ENCODE peak calls at places on chromosomes 3 and 15, in five cellular contexts. S, O, N, X and A are unnamed samples.

GRCh38 chr15:101608182-101608581 is 44.0 kb downstream of the TM2D3 start:
- DNase-seq in S (no peak), O (no peak), N (no peak), X (no peak), A (no peak)

GRCh38 chr15:96553451-96553850 is 223.0 kb downstream of the NR2F2 start:
- DNase-seq in S (no peak), O (no peak), N (no peak), X (no peak), A (no peak)

GRCh38 chr3:65439641-65440040 is 599.1 kb downstream of the MAGI1 start:
- DNase-seq in S (peak; percentile 46), O (peak; percentile 56), N (peak; percentile 7), X (peak; percentile 16), A (peak; percentile 17)

GRCh38 chr15:73915085-73915484 is 11.2 kb upstream of the LOXL1 start:
- DNase-seq in S (no peak), O (no peak), N (no peak), X (no peak), A (no peak)

GRCh38 chr3:195838714-195839113 is 27.0 kb upstream of the MUC4 start:
- DNase-seq in S (no peak), O (no peak), N (no peak), X (no peak), A (peak; percentile 68)

GRCh38 chr3:186192823-186193222 is 83.9 kb upstream of the ETV5 start:
- DNase-seq in S (no peak), O (no peak), N (no peak), X (no peak), A (no peak)

GRCh38 chr3:26353052-26353451 is 269.5 kb upstream of the LRRC3B start:
- DNase-seq in S (no peak), O (no peak), N (no peak), X (no peak), A (no peak)

GRCh38 chr3:141262306-141262705 is 30.7 kb downstream of the PXYLP1 start:
- DNase-seq in S (no peak), O (no peak), N (no peak), X (no peak), A (no peak)

GRCh38 chr3:188914556-188914955 is 257.2 kb upstream of the TPRG1 start:
- DNase-seq in S (no peak), O (no peak), N (no peak), X (no peak), A (no peak)

GRCh38 chr3:42815826-42816225 is 6.6 kb downstream of the ACKR2 start:
- DNase-seq in S (no peak), O (no peak), N (no peak), X (no peak), A (no peak)

GRCh38 chr15:62165029-62165792 is at the start of gene C2CD4B:
- DNase-seq in S (no peak), O (no peak), N (peak; percentile 17), X (peak; percentile 41), A (no peak)

GRCh38 chr15:64836023-64836536 is 5.6 kb upstream of the PLEKHO2 start:
- DNase-seq in S (no peak), O (no peak), N (no peak), X (no peak), A (no peak)

DNA sequence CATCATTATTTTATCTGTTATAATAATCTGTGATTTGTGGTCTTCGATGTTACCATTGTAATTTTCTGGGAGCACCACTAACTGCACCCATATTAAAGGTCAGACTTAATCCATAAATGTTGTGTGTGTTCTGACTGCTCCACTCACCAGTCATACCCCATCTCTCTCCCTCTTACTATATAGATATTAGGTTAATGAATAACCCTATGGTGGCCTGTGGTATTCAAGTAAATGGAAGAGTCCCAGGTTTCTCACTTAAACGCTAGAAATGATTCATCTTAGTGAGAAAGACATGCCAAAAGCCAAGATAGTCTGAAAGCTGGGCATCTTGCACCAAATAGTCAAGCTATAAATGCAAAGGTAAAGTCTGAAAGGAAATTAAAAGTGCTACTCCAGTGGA is 1358.5 kb downstream of the ROBO2 start:
- DNase-seq in S (no peak), O (no peak), N (no peak), X (no peak), A (no peak)
- TF ChIP-seq CTCF in S (no peak), O (no peak), N (no peak), X (no peak), A (no peak)

GRCh38 chr15:86221119-86221518 is 141.4 kb downstream of the AGBL1 start:
- DNase-seq in S (no peak), O (no peak), N (no peak), X (no peak), A (no peak)
- TF ChIP-seq CTCF in S (no peak), O (no peak), N (no peak), X (no peak), A (no peak)

DNA sequence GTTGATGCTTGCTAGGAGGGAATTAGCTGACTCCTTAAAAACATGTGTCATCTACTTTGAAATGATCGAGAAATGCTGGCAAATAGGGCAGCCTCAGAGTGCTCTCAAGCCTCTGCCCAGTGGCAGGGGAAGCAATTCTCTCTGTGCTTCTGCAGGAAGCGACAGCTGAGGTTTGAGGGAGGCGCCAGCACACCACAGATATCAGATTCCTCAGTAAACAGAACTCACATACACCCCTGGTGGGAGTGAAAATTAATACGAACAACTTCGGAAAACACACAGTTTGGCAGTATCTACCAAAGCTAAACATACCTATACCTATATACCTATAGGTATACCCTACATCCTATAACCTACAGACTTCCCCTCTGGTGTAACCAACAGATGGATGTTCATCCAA is 61.3 kb downstream of the NSMCE3 start:
- DNase-seq in S (no peak), O (no peak), N (no peak), X (no peak), A (no peak)
- TF ChIP-seq CTCF in S (no peak), O (no peak), N (no peak), X (peak; percentile 17), A (no peak)

DNA sequence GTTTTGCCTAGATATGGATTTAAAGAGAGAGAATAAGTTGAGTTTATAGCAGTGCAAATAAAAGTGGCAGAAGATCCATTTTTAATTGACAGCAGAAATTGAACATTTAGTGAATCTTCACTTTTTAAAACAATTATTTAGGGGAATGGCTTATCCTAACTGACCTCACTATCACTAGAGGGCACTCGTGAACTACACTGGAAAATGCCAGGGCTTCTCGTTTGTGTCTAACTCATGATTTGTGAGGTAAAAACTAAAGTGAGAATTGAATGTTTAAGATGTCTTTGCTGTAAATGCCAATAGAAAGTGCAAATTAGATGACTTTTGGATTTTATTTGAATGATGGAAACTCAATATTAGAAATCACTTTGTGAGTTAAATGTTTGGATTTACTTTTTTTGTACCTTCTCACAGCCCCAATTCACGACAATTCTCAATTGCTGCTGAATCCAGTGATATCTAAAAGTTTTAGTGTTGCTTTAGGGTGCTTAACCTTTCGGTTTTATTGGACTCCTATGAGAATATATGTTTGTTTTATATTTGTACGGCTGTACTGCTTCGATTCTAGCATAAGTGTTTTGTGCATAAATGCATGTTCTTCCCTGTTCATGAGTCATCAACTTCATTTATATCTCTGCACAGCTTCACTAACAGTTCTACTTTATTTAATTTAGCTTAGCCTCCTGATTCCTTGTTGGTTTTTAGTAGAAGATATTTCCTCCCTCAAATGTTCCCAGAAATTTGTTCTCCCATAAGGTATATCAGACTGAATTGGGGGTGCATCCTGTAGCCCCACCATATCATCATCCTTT is 462.1 kb downstream of the MFSD1 start:
- DNase-seq in S (peak; percentile 17), O (peak; percentile 24), N (peak; percentile 19), X (peak; percentile 13), A (peak; percentile 15)
- TF ChIP-seq CTCF in S (peak; percentile 67), O (peak; percentile 77), N (peak; percentile 94), X (peak; percentile 86), A (no peak)

GRCh38 chr3:159130108-159130507 is 328.3 kb downstream of the MFSD1 start:
- DNase-seq in S (no peak), O (no peak), N (no peak), X (no peak), A (no peak)
- TF ChIP-seq CTCF in S (peak; percentile 43), O (no peak), N (peak; percentile 40), X (peak; percentile 46), A (peak; percentile 43)